ENCODE peak calls at places on chromosomes 1 and 21, in seven cellular contexts. One of them, this sample, is unnamed.

GRCh38 chr1:169160845-169161511 is 54.5 kb downstream of the ATP1B1 start:
- DNase-seq in lung: no peak
- DNase-seq in psoas muscle: no peak
- DNase-seq in IMR-90: peak; percentile 52
- DNase-seq in heart left ventricle: no peak
- DNase-seq in adrenal gland: peak; percentile 74
- DNase-seq in endodermal cell: no peak
- DNase-seq in this sample: no peak

GRCh38 chr1:55073187-55073916 is 34.0 kb downstream of the PCSK9 start:
- DNase-seq in psoas muscle: no peak
- DNase-seq in adrenal gland: no peak
- DNase-seq in endodermal cell: peak; percentile 23
- DNase-seq in lung: no peak
- DNase-seq in IMR-90: no peak
- DNase-seq in heart left ventricle: no peak
- DNase-seq in this sample: peak; percentile 25

GRCh38 chr1:163395767-163396166 is 74.0 kb downstream of the NUF2 start:
- DNase-seq in endodermal cell: no peak
- DNase-seq in lung: no peak
- DNase-seq in IMR-90: no peak
- DNase-seq in psoas muscle: no peak
- DNase-seq in heart left ventricle: no peak
- DNase-seq in adrenal gland: no peak
- DNase-seq in this sample: no peak

GRCh38 chr1:11272544-11272841 is 505 bp upstream of the UBIAD1 start:
- DNase-seq in psoas muscle: no peak
- DNase-seq in endodermal cell: no peak
- DNase-seq in lung: no peak
- DNase-seq in heart left ventricle: no peak
- DNase-seq in adrenal gland: no peak
- DNase-seq in IMR-90: no peak
- DNase-seq in this sample: no peak

GRCh38 chr1:34361781-34362357 is 185.2 kb downstream of the C1orf94 start:
- DNase-seq in heart left ventricle: no peak
- DNase-seq in IMR-90: no peak
- DNase-seq in adrenal gland: no peak
- DNase-seq in endodermal cell: no peak
- DNase-seq in psoas muscle: no peak
- DNase-seq in lung: peak; percentile 7
- DNase-seq in this sample: no peak

GRCh38 chr1:243712890-243713425 is 137.1 kb downstream of the AKT3 start:
- DNase-seq in adrenal gland: no peak
- DNase-seq in IMR-90: peak; percentile 19
- DNase-seq in heart left ventricle: no peak
- DNase-seq in endodermal cell: no peak
- DNase-seq in lung: no peak
- DNase-seq in psoas muscle: no peak
- DNase-seq in this sample: no peak

GRCh38 chr1:153954826-153955225 is 3.6 kb downstream of the CRTC2 start:
- DNase-seq in adrenal gland: no peak
- DNase-seq in lung: no peak
- DNase-seq in endodermal cell: no peak
- DNase-seq in psoas muscle: no peak
- DNase-seq in IMR-90: no peak
- DNase-seq in heart left ventricle: no peak
- DNase-seq in this sample: no peak

GRCh38 chr1:213179784-213180183 is 128.7 kb downstream of the RPS6KC1 start:
- DNase-seq in lung: no peak
- DNase-seq in endodermal cell: no peak
- DNase-seq in IMR-90: no peak
- DNase-seq in psoas muscle: no peak
- DNase-seq in heart left ventricle: no peak
- DNase-seq in adrenal gland: no peak
- DNase-seq in this sample: peak; percentile 5

GRCh38 chr1:37676281-37677243 is 15.8 kb upstream of the CDCA8 start:
- DNase-seq in psoas muscle: no peak
- DNase-seq in endodermal cell: no peak
- DNase-seq in adrenal gland: no peak
- DNase-seq in heart left ventricle: no peak
- DNase-seq in IMR-90: no peak
- DNase-seq in lung: no peak
- DNase-seq in this sample: no peak

GRCh38 chr1:119327436-119328155 is 41.0 kb upstream of the HAO2 start:
- DNase-seq in IMR-90: no peak
- DNase-seq in endodermal cell: peak; percentile 87
- DNase-seq in heart left ventricle: peak; percentile 22
- DNase-seq in lung: no peak
- DNase-seq in adrenal gland: peak; percentile 55
- DNase-seq in psoas muscle: peak; percentile 14
- DNase-seq in this sample: peak; percentile 26

GRCh38 chr1:31382379-31382989 is 9.6 kb upstream of the FABP3 start:
- DNase-seq in endodermal cell: no peak
- DNase-seq in heart left ventricle: peak; percentile 35
- DNase-seq in psoas muscle: no peak
- DNase-seq in adrenal gland: no peak
- DNase-seq in IMR-90: no peak
- DNase-seq in lung: no peak
- DNase-seq in this sample: no peak

GRCh38 chr1:32702599-32703478 is at the start of gene SYNC:
- DNase-seq in psoas muscle: peak; percentile 83
- DNase-seq in endodermal cell: peak; percentile 67
- DNase-seq in lung: peak; percentile 67
- DNase-seq in adrenal gland: peak; percentile 46
- DNase-seq in heart left ventricle: peak; percentile 64
- DNase-seq in IMR-90: peak; percentile 78
- DNase-seq in this sample: peak; percentile 89

GRCh38 chr1:160758525-160758924 is 19.5 kb downstream of the SLAMF7 start:
- DNase-seq in psoas muscle: no peak
- DNase-seq in adrenal gland: no peak
- DNase-seq in heart left ventricle: no peak
- DNase-seq in lung: no peak
- DNase-seq in endodermal cell: no peak
- DNase-seq in IMR-90: no peak
- DNase-seq in this sample: no peak

GRCh38 chr1:3671371-3672180 is 19.3 kb downstream of the TP73 start:
- DNase-seq in heart left ventricle: no peak
- DNase-seq in endodermal cell: peak; percentile 66
- DNase-seq in lung: no peak
- DNase-seq in psoas muscle: peak; percentile 6
- DNase-seq in IMR-90: no peak
- DNase-seq in adrenal gland: no peak
- DNase-seq in this sample: no peak

GRCh38 chr1:21098186-21098915 is 78.3 kb downstream of the EIF4G3 start:
- DNase-seq in heart left ventricle: no peak
- DNase-seq in lung: no peak
- DNase-seq in endodermal cell: no peak
- DNase-seq in IMR-90: no peak
- DNase-seq in psoas muscle: no peak
- DNase-seq in adrenal gland: no peak
- DNase-seq in this sample: no peak

GRCh38 chr1:157673008-157673407 is 27.6 kb downstream of the FCRL3 start:
- DNase-seq in IMR-90: no peak
- DNase-seq in psoas muscle: no peak
- DNase-seq in adrenal gland: no peak
- DNase-seq in heart left ventricle: no peak
- DNase-seq in endodermal cell: no peak
- DNase-seq in lung: no peak
- DNase-seq in this sample: no peak

GRCh38 chr1:91015358-91015780 is 6.5 kb downstream of the ZNF644 start:
- DNase-seq in IMR-90: no peak
- DNase-seq in adrenal gland: no peak
- DNase-seq in endodermal cell: no peak
- DNase-seq in lung: no peak
- DNase-seq in psoas muscle: no peak
- DNase-seq in heart left ventricle: no peak
- DNase-seq in this sample: no peak

GRCh38 chr1:19400189-19400588 is 85.2 kb downstream of the CAPZB start:
- DNase-seq in endodermal cell: no peak
- DNase-seq in lung: no peak
- DNase-seq in psoas muscle: no peak
- DNase-seq in IMR-90: no peak
- DNase-seq in heart left ventricle: no peak
- DNase-seq in adrenal gland: no peak
- DNase-seq in this sample: no peak

GRCh38 chr1:20153000-20153418 is 13.9 kb downstream of the PLA2G2F start:
- DNase-seq in lung: no peak
- DNase-seq in adrenal gland: no peak
- DNase-seq in psoas muscle: peak; percentile 35
- DNase-seq in IMR-90: no peak
- DNase-seq in endodermal cell: peak; percentile 79
- DNase-seq in heart left ventricle: peak; percentile 21
- DNase-seq in this sample: no peak

GRCh38 chr21:28884481-28884880 is 108.2 kb downstream of the LTN1 start:
- DNase-seq in adrenal gland: no peak
- DNase-seq in psoas muscle: no peak
- DNase-seq in IMR-90: peak; percentile 8
- DNase-seq in endodermal cell: no peak
- DNase-seq in heart left ventricle: no peak
- DNase-seq in lung: no peak
- DNase-seq in this sample: no peak

GRCh38 chr21:43572443-43572842 is 86.8 kb downstream of the HSF2BP start:
- DNase-seq in psoas muscle: no peak
- DNase-seq in heart left ventricle: no peak
- DNase-seq in lung: no peak
- DNase-seq in endodermal cell: no peak
- DNase-seq in adrenal gland: no peak
- DNase-seq in IMR-90: no peak
- DNase-seq in this sample: no peak

GRCh38 chr1:9070421-9071015 is 1.1 kb upstream of the SLC2A5 start:
- DNase-seq in heart left ventricle: no peak
- DNase-seq in lung: no peak
- DNase-seq in endodermal cell: no peak
- DNase-seq in adrenal gland: no peak
- DNase-seq in psoas muscle: no peak
- DNase-seq in IMR-90: no peak
- DNase-seq in this sample: peak; percentile 64
- H3K4me1 ChIP-seq in heart left ventricle: no peaks in the 10 kb centered on the region
- H3K4me1 ChIP-seq in lung: peaks cover 4% of the 10 kb centered on the region
- H3K4me1 ChIP-seq in endodermal cell: no peaks in the 10 kb centered on the region
- H3K4me1 ChIP-seq in adrenal gland: peaks cover 1% of the 10 kb centered on the region
- H3K4me1 ChIP-seq in psoas muscle: peaks cover 38% of the 10 kb centered on the region
- H3K4me1 ChIP-seq in IMR-90: peaks cover 9% of the 10 kb centered on the region
- H3K4me1 ChIP-seq in this sample: peaks cover 2% of the 10 kb centered on the region

GRCh38 chr1:77668924-77669449 is 13.5 kb downstream of the ZZZ3 start:
- DNase-seq in adrenal gland: no peak
- DNase-seq in endodermal cell: no peak
- DNase-seq in lung: no peak
- DNase-seq in heart left ventricle: no peak
- DNase-seq in IMR-90: peak; percentile 5
- DNase-seq in psoas muscle: no peak
- DNase-seq in this sample: no peak

GRCh38 chr1:77670330-77670729 is 12.1 kb downstream of the ZZZ3 start:
- DNase-seq in heart left ventricle: no peak
- DNase-seq in IMR-90: no peak
- DNase-seq in lung: no peak
- DNase-seq in adrenal gland: no peak
- DNase-seq in psoas muscle: no peak
- DNase-seq in endodermal cell: no peak
- DNase-seq in this sample: no peak

GRCh38 chr1:77659879-77660593 is 22.4 kb downstream of the ZZZ3 start:
- DNase-seq in heart left ventricle: no peak
- DNase-seq in endodermal cell: no peak
- DNase-seq in lung: no peak
- DNase-seq in IMR-90: no peak
- DNase-seq in psoas muscle: no peak
- DNase-seq in adrenal gland: no peak
- DNase-seq in this sample: no peak

GRCh38 chr1:77661696-77662095 is 20.8 kb downstream of the ZZZ3 start:
- DNase-seq in psoas muscle: no peak
- DNase-seq in adrenal gland: peak; percentile 23
- DNase-seq in lung: no peak
- DNase-seq in heart left ventricle: no peak
- DNase-seq in endodermal cell: no peak
- DNase-seq in IMR-90: no peak
- DNase-seq in this sample: no peak

GRCh38 chr1:77664923-77665516 is 17.4 kb downstream of the ZZZ3 start:
- DNase-seq in heart left ventricle: no peak
- DNase-seq in endodermal cell: no peak
- DNase-seq in adrenal gland: no peak
- DNase-seq in psoas muscle: no peak
- DNase-seq in IMR-90: no peak
- DNase-seq in lung: no peak
- DNase-seq in this sample: no peak
- H3K36me3 ChIP-seq in heart left ventricle: no peaks in the 10 kb centered on the region
- H3K36me3 ChIP-seq in endodermal cell: no peaks in the 10 kb centered on the region
- H3K36me3 ChIP-seq in adrenal gland: no peaks in the 10 kb centered on the region
- H3K36me3 ChIP-seq in psoas muscle: no peaks in the 10 kb centered on the region
- H3K36me3 ChIP-seq in IMR-90: peaks cover 2% of the 10 kb centered on the region
- H3K36me3 ChIP-seq in lung: no peaks in the 10 kb centered on the region
- H3K36me3 ChIP-seq in this sample: no peaks in the 10 kb centered on the region

GRCh38 chr1:53137729-53138128 is 4.7 kb downstream of the SLC1A7 start:
- DNase-seq in adrenal gland: no peak
- DNase-seq in lung: no peak
- DNase-seq in psoas muscle: no peak
- DNase-seq in IMR-90: no peak
- DNase-seq in heart left ventricle: no peak
- DNase-seq in endodermal cell: peak; percentile 47
- DNase-seq in this sample: peak; percentile 57

GRCh38 chr1:53139911-53140310 is 2.5 kb downstream of the SLC1A7 start:
- DNase-seq in lung: no peak
- DNase-seq in endodermal cell: no peak
- DNase-seq in IMR-90: peak; percentile 66
- DNase-seq in adrenal gland: no peak
- DNase-seq in psoas muscle: no peak
- DNase-seq in heart left ventricle: no peak
- DNase-seq in this sample: no peak

GRCh38 chr1:53141487-53142055 is 867 bp downstream of the SLC1A7 start:
- DNase-seq in heart left ventricle: no peak
- DNase-seq in psoas muscle: no peak
- DNase-seq in endodermal cell: no peak
- DNase-seq in lung: no peak
- DNase-seq in IMR-90: no peak
- DNase-seq in adrenal gland: no peak
- DNase-seq in this sample: no peak

GRCh38 chr1:53140451-53140850 is 2.0 kb downstream of the SLC1A7 start:
- DNase-seq in heart left ventricle: no peak
- DNase-seq in endodermal cell: no peak
- DNase-seq in lung: no peak
- DNase-seq in IMR-90: no peak
- DNase-seq in adrenal gland: no peak
- DNase-seq in psoas muscle: no peak
- DNase-seq in this sample: no peak

GRCh38 chr1:53138991-53139884 is 3.2 kb downstream of the SLC1A7 start:
- DNase-seq in IMR-90: peak; percentile 43
- DNase-seq in psoas muscle: no peak
- DNase-seq in endodermal cell: no peak
- DNase-seq in heart left ventricle: no peak
- DNase-seq in lung: no peak
- DNase-seq in adrenal gland: no peak
- DNase-seq in this sample: no peak
- H3K9me3 ChIP-seq in IMR-90: peaks cover 4% of the 10 kb centered on the region
- H3K9me3 ChIP-seq in psoas muscle: peaks cover 9% of the 10 kb centered on the region
- H3K9me3 ChIP-seq in endodermal cell: peaks cover 12% of the 10 kb centered on the region
- H3K9me3 ChIP-seq in heart left ventricle: no peaks in the 10 kb centered on the region
- H3K9me3 ChIP-seq in lung: no peaks in the 10 kb centered on the region
- H3K9me3 ChIP-seq in adrenal gland: no peaks in the 10 kb centered on the region
- H3K9me3 ChIP-seq in this sample: no peaks in the 10 kb centered on the region

DNA sequence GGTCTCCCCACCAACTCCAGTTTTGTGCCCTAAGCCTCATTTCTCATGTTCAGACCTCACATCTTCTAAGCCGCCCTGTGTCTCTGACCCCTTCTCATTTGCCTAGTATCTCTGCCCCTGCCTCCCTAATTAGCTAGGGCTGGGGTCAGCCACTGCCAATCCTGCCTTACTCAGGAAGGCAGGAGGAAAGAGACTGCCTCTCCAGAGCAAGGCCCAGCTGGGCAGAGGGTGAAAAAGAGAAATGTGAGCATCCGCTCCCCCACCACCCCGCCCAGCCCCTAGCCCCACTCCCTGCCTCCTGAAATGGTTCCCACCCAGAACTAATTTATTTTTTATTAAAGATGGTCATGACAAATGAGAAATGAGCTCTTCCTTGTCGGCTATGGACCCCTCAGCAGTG is 11.4 kb downstream of the ADAMTSL4 start:
- DNase-seq in psoas muscle: no peak
- DNase-seq in adrenal gland: no peak
- DNase-seq in endodermal cell: no peak
- DNase-seq in heart left ventricle: no peak
- DNase-seq in lung: no peak
- DNase-seq in IMR-90: no peak
- DNase-seq in this sample: no peak
- H3K4me1 ChIP-seq in psoas muscle: peaks cover 53% of the 10 kb centered on the region
- H3K4me1 ChIP-seq in adrenal gland: peaks cover 55% of the 10 kb centered on the region
- H3K4me1 ChIP-seq in endodermal cell: peaks cover 10% of the 10 kb centered on the region
- H3K4me1 ChIP-seq in heart left ventricle: peaks cover 23% of the 10 kb centered on the region
- H3K4me1 ChIP-seq in lung: peaks cover 19% of the 10 kb centered on the region
- H3K4me1 ChIP-seq in IMR-90: peaks cover 26% of the 10 kb centered on the region
- H3K4me1 ChIP-seq in this sample: peaks cover 23% of the 10 kb centered on the region